ENCODE peak calls at places on chromosome 20, in five cellular contexts. B is PC-3, V is tibial nerve, L is Peyer's patch, Y is mesothelial cell of epicardium. Q is an unnamed sample.

GRCh38 chr20:21398505-21399057 is 1.3 kb upstream of the NKX2-4 start:
- DNase-seq in L (no peak), B (no peak), V (no peak), Y (no peak), Q (no peak)

GRCh38 chr20:20872420-20872819 is 160.0 kb upstream of the RALGAPA2 start:
- DNase-seq in V (no peak), Y (no peak), L (no peak), B (no peak), Q (no peak)

GRCh38 chr20:1669304-1669703 is 11.7 kb upstream of the SIRPG start:
- DNase-seq in Y (no peak), L (no peak), B (no peak), V (no peak), Q (peak)

GRCh38 chr20:2917266-2917665 is 44.0 kb downstream of the PTPRA start:
- DNase-seq in V (no peak), Y (no peak), B (no peak), L (no peak), Q (no peak)

GRCh38 chr20:17863209-17863576 is 105.4 kb downstream of the SNX5 start:
- DNase-seq in Y (no peak), B (no peak), L (no peak), V (no peak), Q (no peak)

GRCh38 chr20:10674684-10675455 is 1.1 kb upstream of the JAG1 start:
- DNase-seq in Y (peak), V (peak), B (peak), L (peak), Q (peak)

GRCh38 chr20:44218441-44218840 is 7.9 kb upstream of the OSER1 start:
- DNase-seq in Y (no peak), L (no peak), B (no peak), V (no peak), Q (no peak)

GRCh38 chr20:20480689-20481088 is 112.8 kb downstream of the INSM1 start:
- DNase-seq in V (no peak), B (peak), Y (no peak), L (no peak), Q (no peak)

GRCh38 chr20:58133020-58133419 is 95.4 kb downstream of the ANKRD60 start:
- DNase-seq in B (peak), L (no peak), V (no peak), Y (no peak), Q (no peak)

GRCh38 chr20:46273701-46274100 is 34.6 kb downstream of the CDH22 start:
- DNase-seq in Y (no peak), B (no peak), V (no peak), L (no peak), Q (no peak)

GRCh38 chr20:33783256-33783655 is 27.9 kb upstream of the CHMP4B start:
- DNase-seq in Y (no peak), L (no peak), V (no peak), B (no peak), Q (no peak)

GRCh38 chr20:23541330-23541729 is 27.0 kb downstream of the CST9L start:
- DNase-seq in L (no peak), V (no peak), Y (no peak), B (peak), Q (no peak)

GRCh38 chr20:47574616-47575401 is 73.1 kb downstream of the NCOA3 start:
- DNase-seq in Y (no peak), B (peak), L (no peak), V (no peak), Q (no peak)

GRCh38 chr20:61500791-61501321 is 248.8 kb downstream of the CDH4 start:
- DNase-seq in Y (peak), B (no peak), L (no peak), V (no peak), Q (no peak)

GRCh38 chr20:48843125-48843806 is 15.5 kb upstream of the PREX1 start:
- DNase-seq in V (no peak), L (no peak), Y (no peak), B (peak), Q (no peak)

GRCh38 chr20:18645196-18645745 is 57.4 kb downstream of the DTD1 start:
- DNase-seq in B (no peak), L (no peak), Y (no peak), V (no peak), Q (no peak)

GRCh38 chr20:19943021-19943659 is 74.0 kb upstream of the NAA20 start:
- DNase-seq in Y (no peak), V (no peak), B (no peak), L (no peak), Q (no peak)

GRCh38 chr20:57395111-57395959 is 4.1 kb downstream of the RBM38 start:
- DNase-seq in V (peak), L (no peak), Y (no peak), B (no peak), Q (peak)

GRCh38 chr20:64080013-64080812 is at the start of gene OPRL1:
- DNase-seq in L (no peak), V (no peak), Y (no peak), B (peak), Q (peak)

GRCh38 chr20:8851446-8851845 is 217.4 kb upstream of the PLCB4 start:
- DNase-seq in Y (no peak), L (no peak), B (no peak), V (no peak), Q (no peak)

GRCh38 chr20:24699321-24700165 is 230.1 kb downstream of the SYNDIG1 start:
- DNase-seq in Y (no peak), B (no peak), L (no peak), V (no peak), Q (no peak)

GRCh38 chr20:22807045-22807444 is 222.7 kb upstream of the FOXA2 start:
- DNase-seq in Y (no peak), B (peak), L (no peak), V (no peak), Q (no peak)

GRCh38 chr20:9903048-9903651 is 64.3 kb upstream of the PAK5 start:
- DNase-seq in B (peak), Y (no peak), V (no peak), L (no peak), Q (no peak)

GRCh38 chr20:21323640-21324039 is 20.5 kb downstream of the XRN2 start:
- DNase-seq in B (peak), L (no peak), Y (no peak), V (no peak), Q (no peak)

GRCh38 chr20:24432057-24432456 is 37.4 kb upstream of the SYNDIG1 start:
- DNase-seq in L (no peak), B (no peak), Y (no peak), V (no peak), Q (no peak)

GRCh38 chr20:57224641-57225138 is 41.8 kb downstream of the BMP7 start:
- DNase-seq in Y (no peak), B (no peak), L (no peak), V (no peak), Q (no peak)

GRCh38 chr20:17650301-17650761 is 31.7 kb downstream of the RRBP1 start:
- DNase-seq in Y (peak), V (no peak), L (peak), B (no peak), Q (no peak)

GRCh38 chr20:641516-641913 is 11.5 kb downstream of the SRXN1 start:
- DNase-seq in V (no peak), B (no peak), Y (no peak), L (no peak), Q (no peak)

GRCh38 chr20:25136643-25137559 is 55.0 kb upstream of the VSX1 start:
- DNase-seq in B (peak), V (peak), Y (no peak), L (no peak), Q (peak)

GRCh38 chr20:58571942-58572666 is 56.9 kb upstream of the APCDD1L start:
- DNase-seq in V (no peak), Y (no peak), B (peak), L (no peak), Q (peak)

GRCh38 chr20:58546312-58546711 is 31.1 kb upstream of the APCDD1L start:
- DNase-seq in V (no peak), L (no peak), Y (no peak), B (no peak), Q (no peak)

GRCh38 chr20:61771805-61772350 is 293.8 kb downstream of the TAF4 start:
- DNase-seq in Y (no peak), L (peak), B (no peak), V (no peak), Q (no peak)

GRCh38 chr20:58524814-58525213 is 9.6 kb upstream of the APCDD1L start:
- DNase-seq in L (no peak), B (peak), V (no peak), Y (no peak), Q (no peak)

GRCh38 chr20:26214991-26215390 is 518.3 kb upstream of the ZNF337 start:
- DNase-seq in B (no peak), V (no peak), L (no peak), Y (no peak), Q (no peak)

GRCh38 chr20:37202267-37202943 is 23.1 kb upstream of the MROH8 start:
- DNase-seq in V (no peak), B (peak), L (no peak), Y (no peak), Q (no peak)

GRCh38 chr20:59751075-59751711 is 146.9 kb downstream of the PHACTR3 start:
- DNase-seq in V (peak), L (peak), Y (no peak), B (peak), Q (peak)
- TF ChIP-seq CTCF in V (peak), L (no peak), Y (no peak), B (peak), Q (peak)

GRCh38 chr20:32474967-32475819 is 109.9 kb downstream of the NOL4L start:
- DNase-seq in V (peak), Y (peak), L (peak), B (peak), Q (peak)
- TF ChIP-seq CTCF in V (peak), Y (no peak), L (no peak), B (no peak), Q (no peak)

DNA sequence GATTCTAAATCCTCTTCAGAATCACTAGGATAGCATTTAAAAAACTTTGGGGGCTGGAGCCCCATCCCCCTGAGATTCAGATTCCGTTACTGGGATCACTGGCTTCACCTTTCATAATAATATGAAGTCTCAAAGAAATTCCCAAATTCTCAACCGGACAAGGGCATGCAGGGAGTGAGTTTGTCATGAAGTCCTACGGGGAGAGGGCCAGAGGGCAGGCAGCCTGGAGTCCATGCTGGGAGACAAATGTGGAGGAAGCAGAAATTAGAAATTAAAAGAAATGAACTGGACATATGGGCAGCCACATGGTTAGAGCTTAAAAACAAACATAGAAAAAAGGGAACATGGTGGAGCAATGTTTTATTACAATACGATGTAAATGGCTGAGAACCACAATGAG is 142.5 kb downstream of the CEBPB start:
- DNase-seq in L (no peak), Y (no peak), V (no peak), B (no peak), Q (no peak)
- TF ChIP-seq CTCF in L (no peak), Y (no peak), V (no peak), B (no peak), Q (no peak)

GRCh38 chr20:4235512-4236043 is 220.2 kb upstream of the RNF24 start:
- DNase-seq in V (no peak), L (no peak), Y (no peak), B (no peak), Q (no peak)

GRCh38 chr20:4234128-4234527 is 218.8 kb upstream of the RNF24 start:
- DNase-seq in B (no peak), V (no peak), Y (no peak), L (no peak), Q (no peak)

GRCh38 chr20:4230651-4231050 is 215.3 kb upstream of the RNF24 start:
- DNase-seq in B (no peak), V (no peak), L (no peak), Y (no peak), Q (no peak)

GRCh38 chr20:4234664-4235063 is 219.3 kb upstream of the RNF24 start:
- DNase-seq in L (no peak), B (no peak), V (no peak), Y (no peak), Q (no peak)

GRCh38 chr20:4233520-4233919 is 218.2 kb upstream of the RNF24 start:
- DNase-seq in V (no peak), L (no peak), B (no peak), Y (no peak), Q (no peak)
- TF ChIP-seq CTCF in V (no peak), L (no peak), B (peak), Y (no peak), Q (no peak)

GRCh38 chr20:63014710-63015109 is 7.9 kb upstream of the BHLHE23 start:
- DNase-seq in V (no peak), B (no peak), Y (no peak), L (no peak), Q (no peak)

GRCh38 chr20:63011798-63012197 is 5.0 kb upstream of the BHLHE23 start:
- DNase-seq in L (no peak), Y (no peak), V (no peak), B (peak), Q (no peak)

GRCh38 chr20:63014287-63014686 is 7.5 kb upstream of the BHLHE23 start:
- DNase-seq in L (no peak), B (no peak), Y (no peak), V (no peak), Q (no peak)

GRCh38 chr20:63015147-63015664 is 8.4 kb upstream of the BHLHE23 start:
- DNase-seq in L (no peak), Y (no peak), V (no peak), B (no peak), Q (peak)

GRCh38 chr20:63013207-63013606 is 6.4 kb upstream of the BHLHE23 start:
- DNase-seq in V (no peak), B (no peak), Y (no peak), L (no peak), Q (no peak)
- TF ChIP-seq CTCF in V (no peak), B (no peak), Y (no peak), L (no peak), Q (no peak)

Q was measured in psoas muscle.